ENCODE peak calls at places on chromosomes 3 and 15, in four cellular contexts. Y is amygdala, B is T-cell, F is aorta. I is an unnamed sample.

GRCh38 chr3:4633078-4634004 is 140.2 kb downstream of the ITPR1 start:
- DNase-seq in Y (no peak), B (no peak), F (no peak), I (no peak)

GRCh38 chr3:32340039-32340438 is 51.6 kb upstream of the CMTM7 start:
- DNase-seq in Y (no peak), B (no peak), F (no peak), I (no peak)

GRCh38 chr15:73901126-73901810 is 25.0 kb upstream of the LOXL1 start:
- DNase-seq in Y (no peak), B (no peak), F (no peak), I (no peak)

GRCh38 chr3:39327053-39327745 is 2.3 kb upstream of the CCR8 start:
- DNase-seq in Y (no peak), B (no peak), F (no peak), I (no peak)

GRCh38 chr15:32936283-32936918 is 218.6 kb downstream of the GREM1 start:
- DNase-seq in Y (no peak), B (no peak), F (no peak), I (no peak)

GRCh38 chr3:196406806-196407470 is 25.3 kb downstream of the UBXN7 start:
- DNase-seq in Y (no peak), B (no peak), F (no peak), I (peak; percentile 30)

GRCh38 chr3:65412591-65412990 is 626.1 kb downstream of the MAGI1 start:
- DNase-seq in Y (no peak), B (no peak), F (no peak), I (no peak)

GRCh38 chr15:69472046-69472445 is 19.4 kb downstream of the RPLP1 start:
- DNase-seq in Y (no peak), B (no peak), F (no peak), I (no peak)

GRCh38 chr3:83514130-83514914 is 1444.5 kb upstream of the CADM2 start:
- DNase-seq in Y (no peak), B (no peak), F (no peak), I (no peak)

GRCh38 chr3:43105597-43106292 is at the start of gene POMGNT2:
- DNase-seq in Y (peak; percentile 79), B (peak; percentile 79), F (peak; percentile 94), I (peak; percentile 89)

GRCh38 chr15:50353251-50353998 is 1.6 kb downstream of the GABPB1 start:
- DNase-seq in Y (no peak), B (peak; percentile 15), F (no peak), I (no peak)

GRCh38 chr15:95872366-95872771 is 458.1 kb upstream of the NR2F2 start:
- DNase-seq in Y (no peak), B (no peak), F (no peak), I (no peak)

GRCh38 chr3:176724360-176724759 is 472.9 kb downstream of the TBL1XR1 start:
- DNase-seq in Y (no peak), B (no peak), F (no peak), I (no peak)